ENCODE peak calls at places on chromosome 4, in ten cellular contexts. H is fibroblast of lung, U is Panc1, L is left ventricle myocardium inferior, B is ovary, S is tibial nerve, F is cardiac muscle cell, Q is psoas muscle, E is IMR-90, X is ascending aorta. J is an unnamed sample.

GRCh38 chr4:129358571-129358970 is 262.6 kb downstream of the C4orf33 start:
- DNase-seq in H (peak; percentile 92), U (no peak), L (no peak), B (no peak), S (no peak), F (no peak), Q (no peak), E (peak; percentile 40), X (no peak), J (no peak)

GRCh38 chr4:7412586-7412975 is 22.1 kb downstream of the PSAPL1 start:
- DNase-seq in H (no peak), U (no peak), L (peak; percentile 2), B (no peak), S (no peak), F (no peak), Q (no peak), E (no peak), X (peak; percentile 4), J (no peak)

GRCh38 chr4:176123710-176124407 is 58.2 kb downstream of the WDR17 start:
- DNase-seq in H (peak; percentile 17), U (no peak), L (no peak), B (peak; percentile 15), S (no peak), F (peak; percentile 25), Q (no peak), E (no peak), X (no peak), J (peak; percentile 36)

GRCh38 chr4:71974681-71975080 is 57.1 kb upstream of the NPFFR2 start:
- DNase-seq in H (peak; percentile 37), U (no peak), L (no peak), B (no peak), S (no peak), F (no peak), Q (no peak), E (peak; percentile 6), X (no peak), J (no peak)

GRCh38 chr4:87851332-87851731 is 18.6 kb downstream of the MEPE start:
- DNase-seq in H (no peak), U (no peak), L (no peak), B (no peak), S (no peak), F (no peak), Q (no peak), E (no peak), X (no peak), J (peak; percentile 35)

GRCh38 chr4:93828332-93828829 is at the start of gene ATOH1:
- DNase-seq in H (peak; percentile 23), U (no peak), L (no peak), B (no peak), S (no peak), F (peak; percentile 64), Q (no peak), E (no peak), X (no peak), J (peak; percentile 46)

GRCh38 chr4:112515278-112516075 is 503 bp downstream of the NEUROG2 start:
- DNase-seq in H (no peak), U (no peak), L (no peak), B (no peak), S (no peak), F (peak; percentile 65), Q (peak; percentile 23), E (no peak), X (no peak), J (peak; percentile 24)

GRCh38 chr4:182231080-182231479 is 12.1 kb upstream of the TENM3 start:
- DNase-seq in H (no peak), U (no peak), L (no peak), B (no peak), S (no peak), F (no peak), Q (no peak), E (peak; percentile 53), X (no peak), J (no peak)

GRCh38 chr4:88807499-88807898 is 109.9 kb upstream of the NAP1L5 start:
- DNase-seq in H (no peak), U (no peak), L (no peak), B (no peak), S (no peak), F (no peak), Q (no peak), E (no peak), X (no peak), J (no peak)

GRCh38 chr4:145937990-145938611 is 522 bp downstream of the ZNF827 start:
- DNase-seq in H (peak; percentile 38), U (no peak), L (no peak), B (peak; percentile 32), S (no peak), F (peak; percentile 60), Q (no peak), E (peak; percentile 27), X (no peak), J (no peak)

GRCh38 chr4:8593268-8594096 is 917 bp downstream of the CPZ start:
- DNase-seq in H (no peak), U (no peak), L (no peak), B (peak; percentile 52), S (no peak), F (no peak), Q (no peak), E (no peak), X (no peak), J (no peak)

GRCh38 chr4:53861856-53862610 is 202.4 kb downstream of the CHIC2 start:
- DNase-seq in H (peak; percentile 93), U (no peak), L (no peak), B (peak; percentile 63), S (peak; percentile 21), F (no peak), Q (peak; percentile 25), E (peak; percentile 96), X (no peak), J (no peak)

GRCh38 chr4:168877779-168878491 is 132.1 kb downstream of the CBR4 start:
- DNase-seq in H (peak; percentile 39), U (no peak), L (peak; percentile 64), B (no peak), S (peak; percentile 25), F (no peak), Q (peak; percentile 59), E (no peak), X (no peak), J (peak; percentile 36)
- H3K4me3 ChIP-seq in H (no peak overlapping the region), U (peak overlapping the region; percentile 42), L (peak overlapping the region; percentile 65), B (peak overlapping the region; percentile 22), S (peak overlapping the region; percentile 68), F (no peak overlapping the region), Q (peak overlapping the region; percentile 65), E (no peak overlapping the region), X (peak overlapping the region; percentile 63), J (no peak overlapping the region)

GRCh38 chr4:124389591-124389990 is 322.9 kb downstream of the ANKRD50 start:
- DNase-seq in H (peak; percentile 4), U (no peak), L (no peak), B (no peak), S (no peak), F (no peak), Q (no peak), E (peak; percentile 10), X (no peak), J (no peak)

GRCh38 chr4:124386163-124386562 is 326.4 kb downstream of the ANKRD50 start:
- DNase-seq in H (peak; percentile 17), U (no peak), L (no peak), B (no peak), S (no peak), F (no peak), Q (no peak), E (no peak), X (no peak), J (no peak)

GRCh38 chr4:124386648-124387047 is 325.9 kb downstream of the ANKRD50 start:
- DNase-seq in H (peak; percentile 9), U (no peak), L (no peak), B (no peak), S (no peak), F (no peak), Q (no peak), E (no peak), X (no peak), J (no peak)
- TF ChIP-seq CTCF in H (no peak), U (no peak), L (no peak), B (no peak), S (no peak), F (no peak), Q (no peak), E (no peak), X (no peak), J (no peak)

DNA sequence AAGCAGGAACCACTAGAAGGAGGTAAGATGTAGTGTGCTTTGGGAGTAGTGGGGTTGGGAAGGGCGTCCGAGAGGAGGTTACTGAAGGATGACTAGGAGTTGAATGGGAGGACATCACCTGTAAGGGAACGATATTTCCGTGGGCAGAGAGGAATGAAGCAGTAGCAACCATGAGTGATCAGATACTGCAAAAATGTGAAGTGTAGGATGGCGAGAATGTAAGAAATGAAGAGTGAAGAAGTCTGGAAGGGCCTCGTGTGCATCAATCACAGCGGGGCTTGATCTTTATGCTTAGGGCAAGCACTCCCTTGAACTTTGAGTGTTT is 594 bp downstream of the MSMO1 start:
- DNase-seq in H (no peak), U (no peak), L (no peak), B (no peak), S (no peak), F (no peak), Q (no peak), E (no peak), X (no peak), J (no peak)
- H3K4me1 ChIP-seq in H (peaks cover 12% of the 10 kb centered on the region), U (peaks cover 2% of the 10 kb centered on the region), L (peaks cover 23% of the 10 kb centered on the region), B (peaks cover 10% of the 10 kb centered on the region), S (peaks cover 5% of the 10 kb centered on the region), F (peaks cover 23% of the 10 kb centered on the region), Q (peaks cover 10% of the 10 kb centered on the region), E (peaks cover 3% of the 10 kb centered on the region), X (no peaks in the 10 kb centered on the region), J (peaks cover 48% of the 10 kb centered on the region)

DNA sequence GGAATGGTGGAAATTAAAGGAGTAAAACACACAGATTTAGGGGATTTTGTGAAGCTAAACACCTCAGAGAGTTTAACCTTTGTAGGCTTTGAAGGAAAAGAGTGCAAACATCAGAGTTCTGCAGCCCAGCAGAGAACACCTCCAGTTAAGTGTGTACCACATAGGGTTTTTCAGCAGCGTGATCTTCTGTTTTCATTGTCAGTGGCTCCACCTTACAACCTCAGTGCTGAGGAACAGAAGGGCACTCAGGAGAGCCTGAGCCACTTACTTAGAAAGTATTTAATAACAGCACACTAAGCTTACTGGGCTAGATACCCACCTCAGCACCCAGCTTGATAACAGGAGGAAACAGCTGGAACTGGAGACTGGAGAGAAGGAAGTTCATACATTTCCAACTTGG is 2.0 kb upstream of the FBXW7 start:
- DNase-seq in H (no peak), U (no peak), L (no peak), B (no peak), S (no peak), F (no peak), Q (no peak), E (no peak), X (no peak), J (no peak)
- H3K4me3 ChIP-seq in H (no peak overlapping the region), U (no peak overlapping the region), L (no peak overlapping the region), B (no peak overlapping the region), S (no peak overlapping the region), F (no peak overlapping the region), Q (no peak overlapping the region), E (no peak overlapping the region), X (no peak overlapping the region), J (no peak overlapping the region)

GRCh38 chr4:133465022-133465421 is 315.9 kb downstream of the PCDH10 start:
- DNase-seq in H (peak; percentile 23), U (no peak), L (no peak), B (no peak), S (no peak), F (no peak), Q (no peak), E (no peak), X (no peak), J (no peak)
- TF ChIP-seq CTCF in H (no peak), U (no peak), L (no peak), B (no peak), S (no peak), F (peak; percentile 15), Q (no peak), E (no peak), X (no peak), J (no peak)

J was measured in body of pancreas.